ENCODE peak calls at places on chromosomes 3 and 15, in four cellular contexts. D is HepG2, U is K562, L is WTC11. C is an unnamed sample.
A peak's percentile ranks its signal among the peaks of the same experiment; 100 is the strongest.

GRCh38 chr3:16181361-16181760 is 6.9 kb downstream of the GALNT15 start:
- DNase-seq in D (no peak), U (no peak), L (no peak), C (no peak)

GRCh38 chr15:89088605-89089315 is 504 bp downstream of the ABHD2 start:
- DNase-seq in D (no peak), U (peak; percentile 30), L (no peak), C (no peak)

GRCh38 chr3:183892610-183893214 is 8.0 kb upstream of the PARL start:
- DNase-seq in D (peak; percentile 70), U (no peak), L (no peak), C (no peak)

GRCh38 chr3:48552111-48552911 is 4.3 kb downstream of the PFKFB4 start:
- DNase-seq in D (no peak), U (no peak), L (no peak), C (no peak)

GRCh38 chr3:64161481-64161952 is 63.7 kb downstream of the PRICKLE2 start:
- DNase-seq in D (peak; percentile 6), U (no peak), L (no peak), C (no peak)

GRCh38 chr3:142963266-142964149 is at the start of gene PAQR9:
- DNase-seq in D (peak; percentile 47), U (peak; percentile 80), L (peak; percentile 71), C (no peak)

GRCh38 chr15:26690778-26691177 is 82.1 kb downstream of the GABRB3 start:
- DNase-seq in D (no peak), U (no peak), L (no peak), C (no peak)

GRCh38 chr15:45773149-45773548 is 138.3 kb downstream of the SQOR start:
- DNase-seq in D (no peak), U (no peak), L (no peak), C (no peak)

GRCh38 chr3:53845103-53845880 is 927 bp downstream of the CHDH start:
- DNase-seq in D (peak; percentile 47), U (peak; percentile 27), L (peak; percentile 76), C (no peak)

GRCh38 chr3:117308756-117309155 is 599.2 kb downstream of the TUSC7 start:
- DNase-seq in D (no peak), U (no peak), L (no peak), C (no peak)

GRCh38 chr15:68372291-68372811 is 59.6 kb downstream of the ITGA11 start:
- DNase-seq in D (peak; percentile 16), U (peak; percentile 32), L (peak; percentile 62), C (no peak)

GRCh38 chr15:27668471-27669220 is 430.5 kb downstream of the OCA2 start:
- DNase-seq in D (no peak), U (no peak), L (no peak), C (no peak)

GRCh38 chr3:158109295-158109803 is 540 bp upstream of the RSRC1 start:
- DNase-seq in D (no peak), U (no peak), L (no peak), C (no peak)

GRCh38 chr3:117963858-117964257 is 1070.8 kb downstream of the IGSF11 start:
- DNase-seq in D (no peak), U (no peak), L (no peak), C (no peak)

GRCh38 chr3:197295871-197296270 is 2.5 kb downstream of the DLG1 start:
- DNase-seq in D (no peak), U (no peak), L (no peak), C (no peak)

GRCh38 chr3:62109534-62109933 is 263.8 kb downstream of the FEZF2 start:
- DNase-seq in D (peak; percentile 20), U (no peak), L (peak; percentile 38), C (no peak)

GRCh38 chr3:185995352-185995751 is 57.5 kb upstream of the TRA2B start:
- DNase-seq in D (no peak), U (no peak), L (no peak), C (no peak)

GRCh38 chr3:196192036-196193001 is 18.9 kb downstream of the ZDHHC19 start:
- DNase-seq in D (peak; percentile 35), U (peak; percentile 65), L (peak; percentile 72), C (peak; percentile 74)

GRCh38 chr3:184582583-184582982 is 21.0 kb downstream of the EPHB3 start:
- DNase-seq in D (no peak), U (no peak), L (peak; percentile 50), C (no peak)

GRCh38 chr3:167874667-167875372 is 139.3 kb downstream of the SERPINI1 start:
- DNase-seq in D (no peak), U (no peak), L (no peak), C (no peak)

GRCh38 chr15:73240864-73241499 is 127.8 kb downstream of the HCN4 start:
- DNase-seq in D (peak; percentile 59), U (peak; percentile 61), L (peak; percentile 78), C (peak; percentile 28)

GRCh38 chr15:91604122-91604521 is 249.4 kb upstream of the SLCO3A1 start:
- DNase-seq in D (no peak), U (no peak), L (no peak), C (no peak)

GRCh38 chr3:184289426-184289938 is 9.6 kb upstream of the PSMD2 start:
- DNase-seq in D (no peak), U (peak; percentile 77), L (peak; percentile 88), C (no peak)

GRCh38 chr15:44536298-44536961 is 517 bp upstream of the EIF3J start:
- DNase-seq in D (peak; percentile 77), U (peak; percentile 84), L (peak; percentile 82), C (no peak)

GRCh38 chr3:66425566-66425965 is 75.3 kb downstream of the LRIG1 start:
- DNase-seq in D (no peak), U (no peak), L (no peak), C (no peak)

GRCh38 chr3:170052398-170052797 is 14.6 kb downstream of the GPR160 start:
- DNase-seq in D (no peak), U (no peak), L (no peak), C (no peak)

GRCh38 chr3:17489139-17489538 is 253.3 kb downstream of the TBC1D5 start:
- DNase-seq in D (no peak), U (no peak), L (no peak), C (no peak)

GRCh38 chr3:135531996-135532395 is 433.5 kb upstream of the PPP2R3A start:
- DNase-seq in D (no peak), U (no peak), L (no peak), C (no peak)

GRCh38 chr3:25663324-25664065 is 1.2 kb downstream of the TOP2B start:
- DNase-seq in D (peak; percentile 56), U (peak; percentile 25), L (no peak), C (no peak)
- TF ChIP-seq NR2C2 in D (peak; percentile 51), U (peak; percentile 2), L (no peak), C (no peak)

GRCh38 chr3:20057612-20058180 is 17.4 kb downstream of the KAT2B start:
- DNase-seq in D (no peak), U (no peak), L (no peak), C (no peak)

GRCh38 chr3:20055020-20055775 is 15.0 kb downstream of the KAT2B start:
- DNase-seq in D (no peak), U (no peak), L (no peak), C (no peak)

GRCh38 chr3:20060924-20061323 is 20.7 kb downstream of the KAT2B start:
- DNase-seq in D (no peak), U (no peak), L (no peak), C (no peak)

GRCh38 chr3:20054549-20054987 is 14.3 kb downstream of the KAT2B start:
- DNase-seq in D (peak; percentile 78), U (no peak), L (no peak), C (peak; percentile 82)

GRCh38 chr3:20056727-20057611 is 16.7 kb downstream of the KAT2B start:
- DNase-seq in D (no peak), U (no peak), L (no peak), C (no peak)
- TF ChIP-seq NR2C2 in D (no peak), U (no peak), L (no peak), C (no peak)

GRCh38 chr3:194348354-194348753 is 2.8 kb downstream of the CPN2 start:
- DNase-seq in D (no peak), U (no peak), L (no peak), C (no peak)

GRCh38 chr3:194343561-194343893 is 7.6 kb downstream of the CPN2 start:
- DNase-seq in D (no peak), U (no peak), L (no peak), C (no peak)

GRCh38 chr3:194346035-194346434 is 5.1 kb downstream of the CPN2 start:
- DNase-seq in D (no peak), U (no peak), L (no peak), C (no peak)

GRCh38 chr3:194344012-194344411 is 7.1 kb downstream of the CPN2 start:
- DNase-seq in D (peak; percentile 30), U (peak; percentile 81), L (peak; percentile 90), C (no peak)

GRCh38 chr3:194346621-194347020 is 4.5 kb downstream of the CPN2 start:
- DNase-seq in D (no peak), U (no peak), L (no peak), C (no peak)
- TF ChIP-seq NR2C2 in D (no peak), U (no peak), L (no peak), C (no peak)

GRCh38 chr3:23099677-23100076 is 103.5 kb upstream of the UBE2E2 start:
- DNase-seq in D (no peak), U (no peak), L (no peak), C (no peak)

GRCh38 chr3:23096041-23096440 is 107.1 kb upstream of the UBE2E2 start:
- DNase-seq in D (no peak), U (no peak), L (peak; percentile 38), C (no peak)

GRCh38 chr3:23094412-23094811 is 108.7 kb upstream of the UBE2E2 start:
- DNase-seq in D (no peak), U (no peak), L (no peak), C (no peak)

GRCh38 chr3:23099021-23099420 is 104.1 kb upstream of the UBE2E2 start:
- DNase-seq in D (no peak), U (no peak), L (no peak), C (no peak)

DNA sequence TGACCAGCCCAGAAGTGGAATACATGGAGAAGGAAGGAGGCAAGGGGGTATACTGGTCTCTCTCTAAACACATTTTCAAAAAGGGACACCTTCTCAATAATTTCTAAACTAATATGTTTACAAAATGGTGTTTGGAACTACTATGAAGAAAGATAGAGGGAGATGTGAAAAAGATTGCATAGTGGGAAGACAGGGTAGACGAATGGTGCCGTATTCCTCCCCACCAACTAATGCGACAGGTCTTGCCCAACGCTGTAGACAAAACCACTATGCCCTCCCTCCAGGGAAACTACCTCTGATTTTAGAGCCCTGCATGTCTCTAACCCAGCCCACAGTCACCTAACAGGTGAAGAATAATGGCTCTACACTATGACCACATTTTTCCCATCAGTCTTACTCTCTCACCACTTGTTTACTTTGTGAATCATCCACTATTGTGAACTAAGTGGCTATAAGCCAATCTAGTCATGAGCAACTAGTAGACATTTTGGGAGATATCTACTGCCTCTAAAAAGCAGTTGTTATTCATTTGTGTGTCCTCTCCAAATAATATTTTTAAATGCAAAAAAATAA is 108.2 kb upstream of the UBE2E2 start:
- DNase-seq in D (peak; percentile 28), U (no peak), L (no peak), C (no peak)
- TF ChIP-seq NR2C2 in D (no peak), U (no peak), L (no peak), C (no peak)

GRCh38 chr15:67107014-67107812 is 41.8 kb downstream of the SMAD3 start:
- DNase-seq in D (peak; percentile 65), U (peak; percentile 44), L (no peak), C (no peak)
- TF ChIP-seq NR2C2 in D (no peak), U (no peak), L (no peak), C (no peak)

DNA sequence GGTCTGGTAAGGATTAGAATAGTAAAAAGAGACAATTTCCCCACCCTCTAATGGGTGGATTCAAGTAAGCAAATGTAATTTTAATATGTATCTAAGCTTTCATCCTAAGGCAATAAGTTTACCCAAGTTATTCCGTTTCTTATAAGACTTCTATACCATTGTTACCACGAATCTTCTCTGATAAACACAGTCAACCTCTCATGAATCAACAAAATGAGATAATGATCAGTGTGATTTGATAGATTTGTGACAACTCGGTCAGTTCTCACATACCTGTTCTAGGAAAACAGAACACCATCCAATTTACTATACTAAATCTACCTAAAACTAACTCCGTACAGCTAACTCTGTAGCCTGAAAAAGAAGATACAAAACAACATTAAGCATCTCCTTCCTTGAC is 342.1 kb downstream of the TBL1XR1 start:
- DNase-seq in D (no peak), U (no peak), L (no peak), C (no peak)
- TF ChIP-seq NR2C2 in D (no peak), U (no peak), L (no peak), C (no peak)

C was measured in GM12878.